ENCODE peak calls at places on chromosomes 4 and X, in ten cellular contexts. X is adipocyte; C is naive thymus-derived CD8-positive, alpha-beta T cell; Q is iris pigment epithelial cell; G is EH; L is fibroblast of mammary gland; K is NCI-H1417; N is aorta; B is MCF 10A; E is EL. S is an unnamed sample.

GRCh38 chr4:76896731-76897521 is 1.0 kb downstream of the SOWAHB start:
- DNase-seq in X (peak), C (peak), Q (no peak), G (peak), L (no peak), K (peak), N (peak), B (peak), E (peak), S (peak)

GRCh38 chr4:80462537-80463207 is 127.1 kb downstream of the CFAP299 start:
- DNase-seq in X (no peak), C (peak), Q (no peak), G (peak), L (peak), K (no peak), N (no peak), B (no peak), E (peak), S (no peak)

GRCh38 chr4:156560701-156561100 is 410.9 kb downstream of the PDGFC start:
- DNase-seq in X (no peak), C (no peak), Q (peak), G (peak), L (peak), K (no peak), N (no peak), B (no peak), E (no peak), S (no peak)

GRCh38 chrX:22088326-22088725 is 56.2 kb downstream of the PHEX start:
- DNase-seq in X (no peak), C (no peak), Q (no peak), G (no peak), L (no peak), K (no peak), N (no peak), B (no peak), E (no peak), S (no peak)

GRCh38 chr4:173002840-173003561 is 165.6 kb upstream of the GALNT7 start:
- DNase-seq in X (no peak), C (no peak), Q (no peak), G (no peak), L (no peak), K (no peak), N (no peak), B (no peak), E (no peak), S (no peak)

GRCh38 chr4:650951-651883 is 22.9 kb downstream of the ATP5ME start:
- DNase-seq in X (no peak), C (no peak), Q (no peak), G (no peak), L (no peak), K (peak), N (peak), B (no peak), E (no peak), S (no peak)

GRCh38 chr4:25500626-25501318 is 123.7 kb downstream of the ANAPC4 start:
- DNase-seq in X (no peak), C (no peak), Q (no peak), G (no peak), L (no peak), K (peak), N (no peak), B (no peak), E (no peak), S (no peak)

GRCh38 chrX:129980043-129980442 is 2.4 kb upstream of the BCORL1 start:
- DNase-seq in X (no peak), C (no peak), Q (no peak), G (no peak), L (no peak), K (no peak), N (peak), B (no peak), E (peak), S (no peak)

GRCh38 chrX:51098046-51098445 is 187.5 kb downstream of the BMP15 start:
- DNase-seq in X (no peak), C (no peak), Q (no peak), G (no peak), L (no peak), K (no peak), N (no peak), B (no peak), E (no peak), S (no peak)

GRCh38 chrX:13165266-13165665 is 120.8 kb upstream of the FAM9C start:
- DNase-seq in X (no peak), C (no peak), Q (no peak), G (no peak), L (peak), K (no peak), N (no peak), B (peak), E (no peak), S (no peak)

GRCh38 chrX:119870626-119871131 is 854 bp downstream of the RNF113A start:
- DNase-seq in X (peak), C (peak), Q (peak), G (peak), L (no peak), K (peak), N (no peak), B (no peak), E (peak), S (no peak)

GRCh38 chr4:183249854-183250253 is 70.2 kb downstream of the CLDN22 start:
- DNase-seq in X (peak), C (peak), Q (peak), G (peak), L (peak), K (peak), N (no peak), B (peak), E (peak), S (peak)

GRCh38 chr4:183962413-183962812 is 57.3 kb downstream of the STOX2 start:
- DNase-seq in X (no peak), C (no peak), Q (no peak), G (no peak), L (no peak), K (no peak), N (no peak), B (no peak), E (no peak), S (no peak)

GRCh38 chr4:38724507-38724808 is 58.3 kb downstream of the TLR10 start:
- DNase-seq in X (no peak), C (no peak), Q (no peak), G (no peak), L (no peak), K (no peak), N (no peak), B (no peak), E (no peak), S (no peak)

GRCh38 chr4:142519342-142519741 is 326.8 kb downstream of the INPP4B start:
- DNase-seq in X (no peak), C (no peak), Q (peak), G (peak), L (no peak), K (no peak), N (no peak), B (no peak), E (peak), S (peak)

GRCh38 chr4:122403860-122404259 is 25.0 kb downstream of the ADAD1 start:
- DNase-seq in X (no peak), C (no peak), Q (no peak), G (no peak), L (no peak), K (no peak), N (no peak), B (no peak), E (no peak), S (no peak)

GRCh38 chr4:123867910-123868587 is 471.5 kb downstream of the SPRY1 start:
- DNase-seq in X (peak), C (no peak), Q (peak), G (no peak), L (peak), K (no peak), N (no peak), B (peak), E (no peak), S (no peak)

GRCh38 chr4:33709247-33709646 is 2535.1 kb downstream of the ARAP2 start:
- DNase-seq in X (peak), C (no peak), Q (peak), G (peak), L (peak), K (no peak), N (no peak), B (peak), E (peak), S (peak)

GRCh38 chr4:155822572-155822971 is 43.5 kb downstream of the ASIC5 start:
- DNase-seq in X (peak), C (no peak), Q (peak), G (no peak), L (no peak), K (no peak), N (no peak), B (no peak), E (no peak), S (peak)

GRCh38 chrX:3815896-3816664 is 102.6 kb upstream of the PRKX start:
- DNase-seq in X (peak), C (peak), Q (peak), G (peak), L (peak), K (peak), N (peak), B (peak), E (peak), S (peak)

GRCh38 chr4:169338246-169338645 is 67.5 kb upstream of the SH3RF1 start:
- DNase-seq in X (no peak), C (no peak), Q (peak), G (peak), L (no peak), K (no peak), N (no peak), B (no peak), E (peak), S (peak)

GRCh38 chrX:1468250-1468772 is 15.6 kb upstream of the ASMTL start:
- DNase-seq in X (peak), C (peak), Q (peak), G (peak), L (peak), K (no peak), N (no peak), B (peak), E (peak), S (peak)

GRCh38 chrX:20042221-20042620 is 51.4 kb upstream of the BCLAF3 start:
- DNase-seq in X (no peak), C (no peak), Q (no peak), G (peak), L (peak), K (no peak), N (no peak), B (peak), E (no peak), S (no peak)

GRCh38 chr4:175421506-175421905 is 390.6 kb downstream of the GPM6A start:
- DNase-seq in X (peak), C (no peak), Q (peak), G (peak), L (peak), K (no peak), N (no peak), B (peak), E (peak), S (peak)

GRCh38 chrX:123959281-123960063 is 2.0 kb upstream of the STAG2 start:
- DNase-seq in X (peak), C (no peak), Q (peak), G (peak), L (peak), K (peak), N (peak), B (peak), E (peak), S (peak)